ENCODE peak calls at places on chromosomes 5 and 9, in five cellular contexts. One of them, this sample, is unnamed.

GRCh38 chr9:133982971-133983720 is 9.0 kb downstream of the VAV2 start:
- DNase-seq in A549: no peak
- DNase-seq in GM12878: no peak
- DNase-seq in endothelial cell of umbilical vein: no peak
- DNase-seq in K562: no peak
- DNase-seq in this sample: no peak

GRCh38 chr5:142239394-142240159 is 85.2 kb downstream of the SPRY4 start:
- DNase-seq in A549: no peak
- DNase-seq in GM12878: no peak
- DNase-seq in endothelial cell of umbilical vein: no peak
- DNase-seq in K562: no peak
- DNase-seq in this sample: no peak

GRCh38 chr5:29697786-29698414 is 1495.6 kb upstream of the CDH6 start:
- DNase-seq in A549: peak; percentile 12
- DNase-seq in GM12878: no peak
- DNase-seq in endothelial cell of umbilical vein: no peak
- DNase-seq in K562: peak; percentile 8
- DNase-seq in this sample: peak; percentile 59

GRCh38 chr5:117761190-117761589 is 1186.6 kb upstream of the SEMA6A start:
- DNase-seq in A549: no peak
- DNase-seq in GM12878: no peak
- DNase-seq in endothelial cell of umbilical vein: no peak
- DNase-seq in K562: no peak
- DNase-seq in this sample: peak; percentile 86

GRCh38 chr5:123813251-123813650 is 301.3 kb downstream of the CSNK1G3 start:
- DNase-seq in A549: no peak
- DNase-seq in GM12878: no peak
- DNase-seq in endothelial cell of umbilical vein: no peak
- DNase-seq in K562: no peak
- DNase-seq in this sample: no peak

GRCh38 chr5:154482528-154483449 is 4.8 kb upstream of the HAND1 start:
- DNase-seq in A549: no peak
- DNase-seq in GM12878: no peak
- DNase-seq in endothelial cell of umbilical vein: no peak
- DNase-seq in K562: peak; percentile 28
- DNase-seq in this sample: no peak

GRCh38 chr5:87002485-87002884 is 265.2 kb upstream of the RASA1 start:
- DNase-seq in A549: no peak
- DNase-seq in GM12878: no peak
- DNase-seq in endothelial cell of umbilical vein: no peak
- DNase-seq in K562: no peak
- DNase-seq in this sample: no peak

GRCh38 chr5:151721087-151721646 is 34.5 kb upstream of the SPARC start:
- DNase-seq in A549: no peak
- DNase-seq in GM12878: peak; percentile 95
- DNase-seq in endothelial cell of umbilical vein: no peak
- DNase-seq in K562: no peak
- DNase-seq in this sample: peak; percentile 23

GRCh38 chr9:95336281-95336680 is 18.8 kb upstream of the FANCC start:
- DNase-seq in A549: peak; percentile 49
- DNase-seq in GM12878: no peak
- DNase-seq in endothelial cell of umbilical vein: peak; percentile 4
- DNase-seq in K562: no peak
- DNase-seq in this sample: peak; percentile 23

GRCh38 chr9:89661956-89662717 is 57.3 kb downstream of the GADD45G start:
- DNase-seq in A549: peak; percentile 87
- DNase-seq in GM12878: no peak
- DNase-seq in endothelial cell of umbilical vein: peak; percentile 98
- DNase-seq in K562: peak; percentile 24
- DNase-seq in this sample: peak; percentile 20

GRCh38 chr9:115015018-115015635 is 84.7 kb upstream of the TNFSF8 start:
- DNase-seq in A549: peak; percentile 64
- DNase-seq in GM12878: no peak
- DNase-seq in endothelial cell of umbilical vein: peak; percentile 26
- DNase-seq in K562: peak; percentile 17
- DNase-seq in this sample: peak; percentile 57

GRCh38 chr5:166856771-166857170 is 1434.7 kb upstream of the WWC1 start:
- DNase-seq in A549: no peak
- DNase-seq in GM12878: no peak
- DNase-seq in endothelial cell of umbilical vein: no peak
- DNase-seq in K562: no peak
- DNase-seq in this sample: no peak

GRCh38 chr5:35780236-35780635 is 76.5 kb upstream of the IL7R start:
- DNase-seq in A549: no peak
- DNase-seq in GM12878: no peak
- DNase-seq in endothelial cell of umbilical vein: no peak
- DNase-seq in K562: no peak
- DNase-seq in this sample: no peak

GRCh38 chr5:82386576-82386975 is 108.4 kb upstream of the RPS23 start:
- DNase-seq in A549: no peak
- DNase-seq in GM12878: no peak
- DNase-seq in endothelial cell of umbilical vein: no peak
- DNase-seq in K562: no peak
- DNase-seq in this sample: no peak

GRCh38 chr5:5341531-5342292 is 80.8 kb upstream of the ICE1 start:
- DNase-seq in A549: no peak
- DNase-seq in GM12878: no peak
- DNase-seq in endothelial cell of umbilical vein: no peak
- DNase-seq in K562: no peak
- DNase-seq in this sample: no peak

GRCh38 chr5:170565077-170565476 is 61.3 kb downstream of the KCNIP1 start:
- DNase-seq in A549: no peak
- DNase-seq in GM12878: no peak
- DNase-seq in endothelial cell of umbilical vein: no peak
- DNase-seq in K562: no peak
- DNase-seq in this sample: no peak

GRCh38 chr5:143870871-143871632 is 59.1 kb downstream of the HMHB1 start:
- DNase-seq in A549: no peak
- DNase-seq in GM12878: no peak
- DNase-seq in endothelial cell of umbilical vein: no peak
- DNase-seq in K562: no peak
- DNase-seq in this sample: no peak

GRCh38 chr5:107554776-107555424 is 115.8 kb downstream of the EFNA5 start:
- DNase-seq in A549: no peak
- DNase-seq in GM12878: no peak
- DNase-seq in endothelial cell of umbilical vein: no peak
- DNase-seq in K562: no peak
- DNase-seq in this sample: no peak

GRCh38 chr5:103272377-103272776 is 13.8 kb downstream of the MACIR start:
- DNase-seq in A549: no peak
- DNase-seq in GM12878: no peak
- DNase-seq in endothelial cell of umbilical vein: no peak
- DNase-seq in K562: no peak
- DNase-seq in this sample: no peak

GRCh38 chr5:50691399-50692016 is 25.1 kb downstream of the PARP8 start:
- DNase-seq in A549: no peak
- DNase-seq in GM12878: no peak
- DNase-seq in endothelial cell of umbilical vein: no peak
- DNase-seq in K562: no peak
- DNase-seq in this sample: no peak

GRCh38 chr5:150593593-150593992 is 46.9 kb upstream of the SYNPO start:
- DNase-seq in A549: peak; percentile 14
- DNase-seq in GM12878: no peak
- DNase-seq in endothelial cell of umbilical vein: no peak
- DNase-seq in K562: peak; percentile 30
- DNase-seq in this sample: no peak

GRCh38 chr9:130981761-130982147 is 27.2 kb upstream of the LAMC3 start:
- DNase-seq in A549: no peak
- DNase-seq in GM12878: no peak
- DNase-seq in endothelial cell of umbilical vein: no peak
- DNase-seq in K562: peak; percentile 29
- DNase-seq in this sample: peak; percentile 35

GRCh38 chr9:130984476-130984875 is 24.5 kb upstream of the LAMC3 start:
- DNase-seq in A549: no peak
- DNase-seq in GM12878: no peak
- DNase-seq in endothelial cell of umbilical vein: no peak
- DNase-seq in K562: no peak
- DNase-seq in this sample: no peak

GRCh38 chr9:130985029-130985428 is 23.9 kb upstream of the LAMC3 start:
- DNase-seq in A549: no peak
- DNase-seq in GM12878: no peak
- DNase-seq in endothelial cell of umbilical vein: no peak
- DNase-seq in K562: no peak
- DNase-seq in this sample: no peak

GRCh38 chr9:130982636-130983282 is 26.2 kb upstream of the LAMC3 start:
- DNase-seq in A549: no peak
- DNase-seq in GM12878: no peak
- DNase-seq in endothelial cell of umbilical vein: no peak
- DNase-seq in K562: no peak
- DNase-seq in this sample: no peak

GRCh38 chr9:130983283-130983670 is 25.7 kb upstream of the LAMC3 start:
- DNase-seq in A549: no peak
- DNase-seq in GM12878: no peak
- DNase-seq in endothelial cell of umbilical vein: no peak
- DNase-seq in K562: no peak
- DNase-seq in this sample: no peak
- TF ChIP-seq CTCF in A549: no peak
- TF ChIP-seq CTCF in GM12878: no peak
- TF ChIP-seq CTCF in endothelial cell of umbilical vein: no peak
- TF ChIP-seq CTCF in K562: no peak
- TF ChIP-seq CTCF in this sample: no peak

GRCh38 chr5:69498384-69498783 is 5.8 kb downstream of the OCLN start:
- DNase-seq in A549: no peak
- DNase-seq in GM12878: no peak
- DNase-seq in endothelial cell of umbilical vein: no peak
- DNase-seq in K562: no peak
- DNase-seq in this sample: no peak
- TF ChIP-seq MYC in A549: no peak
- TF ChIP-seq MYC in GM12878: no peak
- TF ChIP-seq MYC in endothelial cell of umbilical vein: no peak
- TF ChIP-seq MYC in K562: no peak
- TF ChIP-seq MYC in this sample: no peak

GRCh38 chr5:149466457-149466972 is 84.7 kb downstream of the CSNK1A1 start:
- DNase-seq in A549: peak; percentile 65
- DNase-seq in GM12878: no peak
- DNase-seq in endothelial cell of umbilical vein: no peak
- DNase-seq in K562: peak; percentile 81
- DNase-seq in this sample: peak; percentile 83
- TF ChIP-seq POLR2A in A549: no peak
- TF ChIP-seq POLR2A in GM12878: no peak
- TF ChIP-seq POLR2A in endothelial cell of umbilical vein: no peak
- TF ChIP-seq POLR2A in K562: no peak
- TF ChIP-seq POLR2A in this sample: no peak

DNA sequence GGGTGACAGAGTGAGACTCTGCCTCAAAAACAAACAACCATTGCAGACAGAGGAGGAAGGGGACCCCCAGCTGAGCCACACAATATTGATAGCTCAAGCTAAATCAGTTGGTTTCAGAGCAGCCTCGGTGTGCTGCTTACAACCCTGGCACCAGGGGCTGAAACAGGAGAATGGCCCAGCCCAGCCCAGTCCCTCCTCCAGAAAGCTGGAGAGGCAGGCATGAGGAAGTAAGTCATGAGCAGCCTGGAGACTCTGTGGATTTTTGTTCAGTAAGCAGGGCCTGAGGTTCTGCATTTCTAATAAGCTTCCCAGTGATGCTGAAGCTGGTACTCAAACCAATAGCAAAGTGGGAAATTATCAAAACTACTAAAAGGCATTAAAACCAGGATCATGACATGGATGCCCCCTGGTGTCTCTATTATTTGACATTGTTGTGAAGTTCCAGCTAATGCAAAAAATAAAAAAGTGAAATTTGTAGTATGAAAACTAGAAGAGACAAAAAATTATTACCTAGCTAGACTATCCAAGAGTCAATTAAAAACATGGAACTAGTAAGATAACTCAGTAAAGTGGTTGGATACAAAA is 14.2 kb downstream of the PRRT1B start:
- DNase-seq in A549: no peak
- DNase-seq in GM12878: no peak
- DNase-seq in endothelial cell of umbilical vein: no peak
- DNase-seq in K562: no peak
- DNase-seq in this sample: no peak
- TF ChIP-seq CTCF in A549: no peak
- TF ChIP-seq CTCF in GM12878: no peak
- TF ChIP-seq CTCF in endothelial cell of umbilical vein: no peak
- TF ChIP-seq CTCF in K562: peak; percentile 7
- TF ChIP-seq CTCF in this sample: no peak

GRCh38 chr5:2883771-2884170 is 132.3 kb upstream of the IRX2 start:
- DNase-seq in A549: no peak
- DNase-seq in GM12878: no peak
- DNase-seq in endothelial cell of umbilical vein: no peak
- DNase-seq in K562: no peak
- DNase-seq in this sample: no peak

GRCh38 chr5:2888520-2889060 is 137.1 kb upstream of the IRX2 start:
- DNase-seq in A549: no peak
- DNase-seq in GM12878: no peak
- DNase-seq in endothelial cell of umbilical vein: no peak
- DNase-seq in K562: no peak
- DNase-seq in this sample: no peak

GRCh38 chr5:2886531-2886930 is 135.1 kb upstream of the IRX2 start:
- DNase-seq in A549: no peak
- DNase-seq in GM12878: no peak
- DNase-seq in endothelial cell of umbilical vein: no peak
- DNase-seq in K562: no peak
- DNase-seq in this sample: no peak

GRCh38 chr5:2889946-2890475 is 138.5 kb upstream of the IRX2 start:
- DNase-seq in A549: no peak
- DNase-seq in GM12878: no peak
- DNase-seq in endothelial cell of umbilical vein: no peak
- DNase-seq in K562: no peak
- DNase-seq in this sample: no peak

GRCh38 chr5:2887401-2888348 is 136.2 kb upstream of the IRX2 start:
- DNase-seq in A549: no peak
- DNase-seq in GM12878: no peak
- DNase-seq in endothelial cell of umbilical vein: no peak
- DNase-seq in K562: no peak
- DNase-seq in this sample: no peak
- TF ChIP-seq MYC in A549: no peak
- TF ChIP-seq MYC in GM12878: no peak
- TF ChIP-seq MYC in endothelial cell of umbilical vein: no peak
- TF ChIP-seq MYC in K562: no peak
- TF ChIP-seq MYC in this sample: no peak

DNA sequence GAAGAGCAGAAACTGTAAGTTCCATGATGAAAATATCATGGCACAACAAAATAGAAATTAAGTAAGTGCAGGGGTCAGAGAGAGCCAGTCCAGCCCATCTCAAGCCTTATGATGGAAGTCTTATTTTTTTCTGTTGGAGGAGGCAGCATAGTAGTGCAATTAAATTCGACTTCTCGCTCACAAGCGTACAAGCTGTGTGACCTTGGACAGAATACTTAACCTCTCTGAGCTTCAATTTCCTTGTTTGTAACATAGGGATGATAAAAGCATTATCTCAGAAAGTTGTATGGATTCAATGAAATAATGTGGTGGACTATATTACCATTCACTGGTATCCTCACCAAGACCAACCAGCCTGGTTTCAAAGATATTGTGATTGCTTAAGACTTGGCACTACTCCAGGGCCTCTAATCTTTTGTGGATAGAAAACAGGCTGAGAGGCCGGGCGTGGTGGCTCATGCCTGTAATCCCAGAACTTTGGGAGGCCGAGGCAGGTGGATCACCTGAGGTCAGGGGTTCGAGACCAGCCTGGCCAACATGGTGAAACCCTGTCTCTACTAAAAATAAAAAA is 26.8 kb upstream of the MVB12B start:
- DNase-seq in A549: no peak
- DNase-seq in GM12878: no peak
- DNase-seq in endothelial cell of umbilical vein: no peak
- DNase-seq in K562: no peak
- DNase-seq in this sample: no peak
- TF ChIP-seq POLR2A in A549: no peak
- TF ChIP-seq POLR2A in GM12878: no peak
- TF ChIP-seq POLR2A in endothelial cell of umbilical vein: no peak
- TF ChIP-seq POLR2A in K562: no peak
- TF ChIP-seq POLR2A in this sample: no peak

This sample was measured in NB4.